ENCODE peak calls at places on chromosomes 16 and 17, in seven cellular contexts. R, Z, B, A, T, Y and X are unnamed samples.

GRCh38 chr17:17506181-17506741 is 10.1 kb upstream of the RASD1 start:
- DNase-seq in A (peak), R (no peak), Z (no peak), B (no peak), Y (no peak), T (peak), X (peak)

GRCh38 chr17:49589556-49589885 is 13.8 kb downstream of the NXPH3 start:
- DNase-seq in Y (no peak), R (no peak), A (peak), T (no peak), B (no peak), Z (no peak), X (no peak)

GRCh38 chr17:61946359-61946758 is 18.6 kb upstream of the INTS2 start:
- DNase-seq in T (no peak), Y (no peak), B (no peak), A (no peak), Z (no peak), R (no peak), X (no peak)

GRCh38 chr17:72189781-72190593 is 69.2 kb downstream of the SOX9 start:
- DNase-seq in A (no peak), Z (no peak), Y (no peak), R (no peak), B (no peak), T (no peak), X (no peak)

GRCh38 chr16:31484491-31485171 is 1.7 kb downstream of the SLC5A2 start:
- DNase-seq in Y (peak), A (no peak), R (no peak), Z (peak), B (no peak), T (no peak), X (no peak)

GRCh38 chr17:57811633-57812280 is 38.1 kb downstream of the MRPS23 start:
- DNase-seq in T (no peak), B (no peak), Y (no peak), R (no peak), A (no peak), Z (no peak), X (no peak)

GRCh38 chr17:8163978-8164814 is 1.4 kb upstream of the VAMP2 start:
- DNase-seq in B (peak), Z (peak), T (peak), R (peak), Y (peak), A (no peak), X (peak)

GRCh38 chr16:25051446-25052160 is 36.4 kb upstream of the ARHGAP17 start:
- DNase-seq in Z (no peak), R (no peak), T (no peak), Y (no peak), A (no peak), B (no peak), X (no peak)

GRCh38 chr16:29809031-29809747 is 2.8 kb upstream of the PRRT2 start:
- DNase-seq in B (peak), Y (no peak), T (no peak), Z (no peak), R (no peak), A (no peak), X (peak)

GRCh38 chr16:73230651-73231050 is 182.7 kb upstream of the ZFHX3 start:
- DNase-seq in Z (no peak), A (no peak), Y (no peak), R (no peak), T (no peak), B (no peak), X (no peak)

GRCh38 chr17:32323784-32324590 is 18.0 kb downstream of the C17orf75 start:
- DNase-seq in B (no peak), R (no peak), T (no peak), A (no peak), Y (peak), Z (no peak), X (no peak)

GRCh38 chr16:19196871-19197270 is 28.8 kb downstream of the SYT17 start:
- DNase-seq in A (no peak), T (no peak), B (no peak), Y (no peak), Z (peak), R (no peak), X (no peak)

GRCh38 chr17:2427215-2427614 is 26.4 kb upstream of the MNT start:
- DNase-seq in Y (no peak), T (no peak), Z (no peak), R (no peak), A (no peak), B (no peak), X (no peak)

GRCh38 chr17:68461589-68461988 is 4.3 kb upstream of the WIPI1 start:
- DNase-seq in Y (peak), T (no peak), Z (no peak), A (no peak), B (no peak), R (no peak), X (no peak)

GRCh38 chr17:38910325-38910724 is 15.1 kb upstream of the LASP1NB start:
- DNase-seq in Z (no peak), A (no peak), B (peak), Y (no peak), T (no peak), R (no peak), X (peak)

GRCh38 chr17:28280826-28281225 is 38.2 kb upstream of the TMEM97 start:
- DNase-seq in Y (no peak), Z (no peak), T (no peak), A (no peak), B (no peak), R (no peak), X (no peak)

GRCh38 chr16:79272141-79272577 is 328.4 kb downstream of the MAF start:
- DNase-seq in A (no peak), Y (no peak), T (no peak), B (no peak), Z (no peak), R (peak), X (no peak)

GRCh38 chr16:88785106-88785924 is at the start of gene PIEZO1:
- DNase-seq in T (peak), B (peak), Z (peak), Y (peak), R (peak), A (peak), X (peak)

DNA sequence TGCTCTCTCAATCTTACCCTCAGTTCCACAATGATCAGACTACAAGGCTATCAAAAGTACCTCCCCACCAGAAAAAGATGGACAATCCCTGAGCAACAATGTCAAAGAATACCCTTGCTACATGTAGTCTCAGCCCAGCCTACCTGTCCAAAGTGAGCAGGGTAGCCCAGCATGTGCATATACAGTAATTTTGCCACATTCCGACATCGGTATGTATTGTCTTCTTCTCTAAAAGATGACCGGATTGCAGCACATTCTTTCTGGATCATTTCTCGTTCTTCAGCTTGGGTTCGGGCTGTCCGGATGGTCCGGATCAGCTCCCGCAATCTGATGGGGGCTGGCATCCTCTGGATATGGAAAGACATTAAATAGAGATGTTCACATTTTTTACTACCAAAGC is 19.5 kb downstream of the AP1G1 start:
- DNase-seq in B (no peak), R (no peak), A (no peak), T (no peak), Z (no peak), Y (no peak), X (no peak)
- H3K27ac ChIP-seq in B (no peak), R (no peak), A (no peak), T (no peak), Z (no peak), Y (no peak), X (no peak)

GRCh38 chr17:56710986-56711385 is 117.5 kb downstream of the NOG start:
- DNase-seq in R (no peak), A (no peak), Y (no peak), B (no peak), Z (no peak), T (no peak), X (no peak)

GRCh38 chr17:56708220-56708567 is 114.7 kb downstream of the NOG start:
- DNase-seq in B (no peak), Z (no peak), Y (no peak), R (no peak), A (no peak), T (no peak), X (no peak)

GRCh38 chr17:56708670-56709410 is 115.3 kb downstream of the NOG start:
- DNase-seq in Y (no peak), B (no peak), Z (no peak), R (no peak), T (no peak), A (no peak), X (no peak)

GRCh38 chr17:56707312-56708219 is 114.1 kb downstream of the NOG start:
- DNase-seq in A (no peak), Y (no peak), Z (no peak), T (no peak), B (no peak), R (no peak), X (no peak)
- H3K27ac ChIP-seq in A (no peak), Y (no peak), Z (no peak), T (no peak), B (no peak), R (no peak), X (no peak)

DNA sequence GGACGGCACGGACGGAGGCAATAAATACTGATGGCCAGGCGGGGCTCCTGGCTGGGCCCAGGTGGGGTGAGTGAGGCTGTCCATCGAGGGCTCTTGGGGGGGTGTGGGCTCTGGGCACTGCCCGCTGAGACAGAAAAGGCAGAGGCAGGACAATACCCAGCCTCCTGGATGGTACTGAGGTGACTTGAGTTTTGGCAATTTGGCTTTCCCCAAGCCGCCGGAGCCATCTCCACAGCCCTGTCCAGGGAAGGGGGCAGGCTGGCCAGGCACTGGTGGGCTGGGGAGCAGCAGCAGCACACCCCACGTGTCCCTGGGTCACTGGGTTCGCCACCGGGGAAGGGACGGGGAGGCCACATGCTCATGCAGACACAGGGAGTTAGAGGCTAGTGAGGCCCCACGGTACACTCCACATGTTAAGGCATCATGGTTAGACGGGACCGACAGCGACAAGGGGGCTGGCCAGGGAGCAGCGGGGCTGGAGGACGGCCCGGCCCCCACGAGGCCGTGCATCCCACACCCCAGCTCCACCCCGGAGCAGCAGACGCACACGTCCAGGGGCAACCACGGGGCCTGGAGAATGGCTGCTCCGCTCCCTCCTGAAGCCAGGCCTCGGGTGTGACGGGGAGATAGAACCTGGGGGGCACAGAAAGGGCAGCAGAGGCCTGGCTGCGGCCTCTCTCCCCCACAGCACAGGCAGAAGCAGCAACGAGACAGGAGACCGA is 3.0 kb downstream of the ARHGDIA start:
- DNase-seq in Z (no peak), R (no peak), Y (no peak), T (no peak), A (no peak), B (peak), X (no peak)
- H3K27ac ChIP-seq in Z (no peak), R (no peak), Y (peak), T (peak), A (peak), B (peak), X (no peak)

GRCh38 chr16:75377971-75378386 is 55.3 kb downstream of the CFDP1 start:
- DNase-seq in Y (no peak), B (no peak), R (no peak), T (no peak), Z (no peak), A (no peak), X (no peak)

GRCh38 chr16:75379339-75379738 is 54.0 kb downstream of the CFDP1 start:
- DNase-seq in R (no peak), A (no peak), Y (no peak), T (no peak), Z (no peak), B (no peak), X (no peak)

GRCh38 chr16:75379911-75380847 is 53.1 kb downstream of the CFDP1 start:
- DNase-seq in T (no peak), R (peak), Z (peak), B (no peak), Y (no peak), A (no peak), X (no peak)

GRCh38 chr16:75376475-75376907 is 56.8 kb downstream of the CFDP1 start:
- DNase-seq in T (no peak), A (no peak), B (no peak), Y (no peak), Z (no peak), R (no peak), X (no peak)

GRCh38 chr16:75378616-75379015 is 54.7 kb downstream of the CFDP1 start:
- DNase-seq in Z (no peak), T (no peak), R (no peak), A (no peak), Y (no peak), B (no peak), X (no peak)
- H3K27ac ChIP-seq in Z (no peak), T (no peak), R (no peak), A (no peak), Y (no peak), B (no peak), X (no peak)

GRCh38 chr17:40551874-40552768 is 13.2 kb downstream of the CCR7 start:
- DNase-seq in B (peak), Z (peak), T (no peak), Y (peak), R (no peak), A (no peak), X (peak)
- H3K27ac ChIP-seq in B (peak), Z (peak), T (peak), Y (peak), R (no peak), A (peak), X (no peak)

DNA sequence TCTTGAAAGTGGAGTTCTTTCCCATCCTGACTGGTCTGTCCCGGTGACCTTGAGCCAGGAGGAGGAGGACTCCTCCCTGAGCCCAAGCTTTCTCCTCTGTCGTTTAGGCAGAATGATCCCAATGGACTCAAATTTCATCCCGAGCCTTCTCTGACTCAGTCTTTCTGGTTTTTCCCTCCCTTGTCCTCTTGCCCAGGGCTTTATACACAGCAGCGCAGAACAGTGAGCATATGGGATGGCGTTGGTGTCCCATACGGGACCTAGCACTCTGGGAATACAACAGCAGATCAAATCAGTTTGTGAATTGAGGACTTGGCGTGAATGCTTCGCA is 950 bp upstream of the XYLT1 start:
- DNase-seq in B (no peak), Z (no peak), T (no peak), Y (no peak), A (no peak), R (no peak), X (no peak)
- H3K27ac ChIP-seq in B (peak), Z (peak), T (peak), Y (peak), A (peak), R (no peak), X (peak)

DNA sequence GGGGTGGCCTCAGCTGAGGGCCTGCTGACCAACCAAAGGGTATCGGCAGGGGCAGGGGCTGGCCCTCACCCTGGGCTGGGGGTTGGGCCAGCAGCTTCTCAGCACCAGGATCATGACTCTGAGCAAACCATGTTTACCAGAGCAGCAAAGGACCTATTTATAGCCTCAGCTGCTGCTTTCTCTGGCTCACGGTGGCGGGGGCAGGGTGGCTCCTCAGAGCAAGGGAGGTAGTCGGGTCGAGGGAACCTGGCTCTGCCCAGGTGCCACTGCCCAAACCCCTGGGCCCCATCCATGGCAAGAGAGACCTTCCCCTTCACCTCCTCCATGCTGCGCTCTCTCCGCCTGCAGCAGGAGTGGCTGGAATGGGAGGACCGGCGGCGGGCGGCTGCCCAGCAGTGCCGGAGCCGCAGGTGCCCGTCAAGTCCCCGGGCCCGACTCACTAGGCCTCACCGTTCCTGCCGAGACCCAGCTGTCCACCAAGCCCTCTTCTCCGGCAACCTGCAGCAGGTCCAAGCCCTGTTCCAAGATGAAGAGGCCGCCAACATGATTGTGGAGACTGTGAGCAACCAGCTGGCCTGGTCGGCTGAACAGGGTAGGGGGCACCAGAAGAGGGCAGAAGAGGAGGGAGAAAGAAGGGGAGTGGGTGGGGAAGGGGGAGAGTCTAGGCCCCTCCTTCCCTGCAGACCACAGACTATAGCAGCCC is at the start of gene ASB16:
- DNase-seq in A (no peak), Y (peak), Z (no peak), T (peak), B (no peak), R (no peak), X (peak)
- H3K27ac ChIP-seq in A (no peak), Y (peak), Z (peak), T (peak), B (peak), R (no peak), X (peak)

GRCh38 chr16:7605812-7606211 is 273.2 kb downstream of the RBFOX1 start:
- DNase-seq in Y (no peak), T (no peak), Z (no peak), A (no peak), B (no peak), R (no peak), X (no peak)
- H3K27ac ChIP-seq in Y (no peak), T (peak), Z (no peak), A (no peak), B (no peak), R (no peak), X (no peak)

GRCh38 chr16:54933281-54934150 is 2.9 kb downstream of the IRX5 start:
- DNase-seq in T (no peak), R (no peak), Y (no peak), B (no peak), A (no peak), Z (no peak), X (no peak)
- H3K27ac ChIP-seq in T (peak), R (no peak), Y (peak), B (no peak), A (peak), Z (peak), X (no peak)